ENCODE peak calls at places on chromosomes 7 and 10, in ten cellular contexts. B is Peyer's patch, J is lower leg skin, V is right lobe of liver, I is heart left ventricle, M is sigmoid colon, F is GM12892, O is stomach, K is body of pancreas, S is GM12891. A is an unnamed sample.

GRCh38 chr10:29925771-29926345 is 133.5 kb downstream of the JCAD start:
- DNase-seq in B (no peak), J (no peak), V (no peak), I (no peak), M (no peak), F (no peak), O (no peak), K (no peak), S (no peak), A (no peak)

GRCh38 chr7:92057375-92057774 is 76.9 kb downstream of the CYP51A1 start:
- DNase-seq in B (no peak), J (no peak), V (no peak), I (no peak), M (no peak), F (no peak), O (peak; percentile 62), K (no peak), S (no peak), A (no peak)

GRCh38 chr10:87038786-87039185 is 18.7 kb downstream of the FAM25A start:
- DNase-seq in B (no peak), J (no peak), V (no peak), I (no peak), M (no peak), F (no peak), O (peak; percentile 27), K (no peak), S (no peak), A (no peak)

GRCh38 chr10:16816142-16816541 is 1.1 kb downstream of the RSU1 start:
- DNase-seq in B (no peak), J (no peak), V (no peak), I (no peak), M (no peak), F (no peak), O (no peak), K (peak; percentile 74), S (no peak), A (no peak)

GRCh38 chr10:33336606-33337334 is 2.3 kb upstream of the NRP1 start:
- DNase-seq in B (no peak), J (peak; percentile 90), V (peak; percentile 59), I (peak; percentile 82), M (peak; percentile 71), F (peak; percentile 13), O (no peak), K (peak; percentile 34), S (peak; percentile 9), A (no peak)

GRCh38 chr10:85643171-85643838 is 723.3 kb downstream of the GRID1 start:
- DNase-seq in B (no peak), J (no peak), V (no peak), I (no peak), M (no peak), F (no peak), O (no peak), K (no peak), S (no peak), A (no peak)

GRCh38 chr7:27187702-27188665 is 3.0 kb upstream of the HOXA11 start:
- DNase-seq in B (no peak), J (peak; percentile 83), V (no peak), I (no peak), M (peak; percentile 70), F (no peak), O (peak; percentile 20), K (no peak), S (no peak), A (no peak)

GRCh38 chr10:6035101-6035834 is 26.9 kb downstream of the IL2RA start:
- DNase-seq in B (no peak), J (peak; percentile 42), V (no peak), I (no peak), M (peak; percentile 46), F (no peak), O (no peak), K (no peak), S (no peak), A (no peak)

GRCh38 chr7:23597064-23597907 is at the start of gene CCDC126:
- DNase-seq in B (peak; percentile 88), J (peak; percentile 98), V (peak; percentile 95), I (peak; percentile 94), M (peak; percentile 95), F (peak; percentile 81), O (peak; percentile 93), K (peak; percentile 93), S (peak; percentile 82), A (peak; percentile 99)

GRCh38 chr7:2030475-2031456 is 202.0 kb downstream of the MAD1L1 start:
- DNase-seq in B (no peak), J (peak; percentile 68), V (peak; percentile 35), I (no peak), M (peak; percentile 45), F (no peak), O (no peak), K (peak; percentile 2), S (no peak), A (no peak)

GRCh38 chr7:55033241-55033846 is 14.5 kb downstream of the EGFR start:
- DNase-seq in B (no peak), J (no peak), V (no peak), I (no peak), M (no peak), F (no peak), O (no peak), K (no peak), S (no peak), A (no peak)

GRCh38 chr10:46228076-46229071 is 58.4 kb upstream of the ANTXRL start:
- DNase-seq in B (peak; percentile 65), J (peak; percentile 93), V (peak; percentile 75), I (peak; percentile 61), M (peak; percentile 86), F (peak; percentile 57), O (peak; percentile 74), K (peak; percentile 79), S (peak; percentile 59), A (peak; percentile 67)
- TF ChIP-seq POLR2A in B (no peak), J (no peak), V (no peak), I (no peak), M (no peak), F (no peak), O (no peak), K (no peak), S (no peak), A (no peak)

DNA sequence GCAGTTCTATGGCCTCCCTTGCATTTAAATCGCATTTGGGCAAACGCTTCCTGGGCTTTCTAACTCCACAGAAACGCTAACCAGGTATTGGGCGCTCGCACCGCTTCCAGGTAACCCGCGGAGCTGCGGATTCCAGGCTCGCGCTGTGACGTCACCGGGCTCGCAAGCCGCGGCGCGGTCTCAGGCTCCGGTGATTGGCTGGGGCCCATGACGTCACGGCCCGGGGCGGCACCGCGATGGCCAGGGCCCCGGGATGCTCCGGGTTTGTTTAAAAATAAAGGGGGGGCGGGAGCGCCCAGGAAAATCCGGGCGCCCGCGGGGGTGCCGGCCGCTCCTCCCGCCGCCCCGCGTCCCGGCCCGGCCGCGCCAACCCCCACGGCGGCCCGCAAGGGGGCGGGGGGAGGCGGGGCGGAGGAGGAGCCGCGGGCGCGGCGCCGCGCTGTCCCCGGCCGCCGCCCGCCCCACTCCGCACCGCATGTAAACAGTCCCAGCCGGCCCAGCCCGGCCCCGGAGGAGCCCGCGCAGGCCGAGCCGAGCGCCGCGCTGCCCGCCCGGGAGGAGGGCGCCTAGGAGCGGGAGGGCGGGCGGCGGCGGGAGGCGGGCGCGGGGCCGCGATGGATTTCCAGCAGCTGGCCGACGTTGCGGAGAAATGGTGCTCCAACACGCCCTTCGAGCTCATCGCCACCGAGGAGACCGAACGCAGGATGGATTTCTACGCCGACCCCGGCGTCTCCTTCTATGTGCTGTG is at the start of gene MTURN:
- DNase-seq in B (peak; percentile 91), J (peak; percentile 97), V (peak; percentile 89), I (peak; percentile 91), M (peak; percentile 95), F (peak; percentile 91), O (peak; percentile 94), K (peak; percentile 91), S (peak; percentile 93), A (peak; percentile 100)
- TF ChIP-seq POLR2A in B (peak; percentile 38), J (no peak), V (peak; percentile 49), I (peak; percentile 48), M (no peak), F (no peak), O (no peak), K (peak; percentile 18), S (no peak), A (peak; percentile 28)

GRCh38 chr7:140674356-140674800 is 1.6 kb downstream of the ADCK2 start:
- DNase-seq in B (peak; percentile 58), J (no peak), V (no peak), I (no peak), M (peak; percentile 40), F (peak; percentile 43), O (peak; percentile 63), K (peak; percentile 60), S (no peak), A (no peak)

GRCh38 chr7:140674899-140675701 is 2.4 kb downstream of the ADCK2 start:
- DNase-seq in B (no peak), J (peak; percentile 78), V (no peak), I (no peak), M (peak; percentile 68), F (no peak), O (no peak), K (peak; percentile 19), S (no peak), A (peak; percentile 45)

GRCh38 chr7:140673063-140673769 is 471 bp downstream of the ADCK2 start:
- DNase-seq in B (peak; percentile 39), J (peak; percentile 92), V (peak; percentile 57), I (peak; percentile 45), M (peak; percentile 70), F (peak; percentile 65), O (peak; percentile 81), K (peak; percentile 76), S (peak; percentile 59), A (no peak)

GRCh38 chr7:140672382-140673062 is at the start of gene ADCK2:
- DNase-seq in B (peak; percentile 74), J (no peak), V (peak; percentile 75), I (peak; percentile 75), M (peak; percentile 67), F (peak; percentile 90), O (peak; percentile 71), K (peak; percentile 79), S (peak; percentile 90), A (peak; percentile 80)

DNA sequence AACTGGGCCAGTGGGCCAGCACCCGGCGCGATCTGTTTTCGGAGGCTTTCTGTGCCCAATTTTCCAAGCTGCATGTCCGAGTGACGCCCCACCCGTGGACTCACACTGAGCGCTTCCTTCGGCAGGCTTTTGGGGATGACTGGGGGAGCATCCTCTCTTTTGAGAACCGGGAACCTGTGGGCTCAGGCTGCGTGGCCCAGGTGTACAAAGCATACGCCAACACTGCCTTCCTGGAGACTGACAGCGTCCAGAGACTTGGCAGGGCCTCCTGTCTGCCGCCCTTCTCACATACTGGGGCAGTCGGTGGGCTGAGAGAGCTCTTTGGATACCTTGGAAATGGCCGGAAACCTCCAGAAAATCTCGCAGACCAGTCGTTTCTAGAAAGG is 1.0 kb downstream of the ADCK2 start:
- DNase-seq in B (peak; percentile 30), J (no peak), V (no peak), I (no peak), M (peak; percentile 72), F (no peak), O (peak; percentile 41), K (peak; percentile 55), S (no peak), A (no peak)
- TF ChIP-seq POLR2A in B (no peak), J (no peak), V (no peak), I (no peak), M (no peak), F (no peak), O (no peak), K (no peak), S (no peak), A (no peak)

DNA sequence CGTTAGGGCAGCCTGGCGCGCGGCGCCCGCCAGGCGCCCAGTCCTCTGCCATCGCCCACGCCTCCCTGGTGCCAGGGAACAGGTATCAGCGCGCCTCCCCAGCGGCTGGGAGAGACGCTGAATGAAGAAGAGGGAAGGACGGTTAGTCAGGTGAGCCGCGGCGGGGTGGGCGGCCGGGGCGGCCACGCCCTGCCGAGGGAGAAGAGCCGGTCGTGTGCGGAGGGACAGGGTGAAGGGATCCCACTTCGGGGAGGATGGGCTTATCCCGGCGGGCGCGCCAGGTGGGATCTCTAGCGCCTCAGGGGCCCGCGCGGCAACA is 580 bp upstream of the ARL4A start:
- DNase-seq in B (no peak), J (no peak), V (no peak), I (no peak), M (no peak), F (no peak), O (no peak), K (no peak), S (peak; percentile 14), A (no peak)
- TF ChIP-seq POLR2A in B (peak; percentile 14), J (no peak), V (peak; percentile 57), I (no peak), M (no peak), F (no peak), O (no peak), K (no peak), S (no peak), A (peak; percentile 73)

A was measured in H54.